ENCODE peak calls at places on chromosomes 5 and 9, in eight cellular contexts. One of them, this sample, is unnamed.

GRCh38 chr9:37950561-37950960 is 46.6 kb upstream of the SLC25A51 start:
- DNase-seq in CD4-positive, alpha-beta memory T cell: no peak
- DNase-seq in H7: no peak
- DNase-seq in activated T-cell treated with anti-CD3 and anti-CD28 coated beads for 24 hours: no peak
- DNase-seq in NCI-H748 treated with DMSO at 0.1 percent for 48 hours: no peak
- DNase-seq in MV-4-11: no peak
- DNase-seq in stimulated activated effector memory CD8-positive, alpha-beta T cell treated with anti-CD3 and anti-CD28 coated beads, Interleukin-12 subunit alpha, Interleukin-12 subunit beta, amount 100 ng/mL, for 72 hours: no peak
- DNase-seq in HFFc6: no peak
- DNase-seq in this sample: no peak

GRCh38 chr9:133783331-133783731 is 45.2 kb upstream of the SARDH start:
- DNase-seq in CD4-positive, alpha-beta memory T cell: no peak
- DNase-seq in MV-4-11: no peak
- DNase-seq in activated T-cell treated with anti-CD3 and anti-CD28 coated beads for 24 hours: no peak
- DNase-seq in HFFc6: no peak
- DNase-seq in H7: no peak
- DNase-seq in NCI-H748 treated with DMSO at 0.1 percent for 48 hours: no peak
- DNase-seq in stimulated activated effector memory CD8-positive, alpha-beta T cell treated with anti-CD3 and anti-CD28 coated beads, Interleukin-12 subunit alpha, Interleukin-12 subunit beta, amount 100 ng/mL, for 72 hours: no peak
- DNase-seq in this sample: no peak

GRCh38 chr9:94929373-94929764 is 202.9 kb downstream of the AOPEP start:
- DNase-seq in NCI-H748 treated with DMSO at 0.1 percent for 48 hours: no peak
- DNase-seq in activated T-cell treated with anti-CD3 and anti-CD28 coated beads for 24 hours: no peak
- DNase-seq in H7: no peak
- DNase-seq in HFFc6: no peak
- DNase-seq in MV-4-11: no peak
- DNase-seq in CD4-positive, alpha-beta memory T cell: no peak
- DNase-seq in stimulated activated effector memory CD8-positive, alpha-beta T cell treated with anti-CD3 and anti-CD28 coated beads, Interleukin-12 subunit alpha, Interleukin-12 subunit beta, amount 100 ng/mL, for 72 hours: no peak
- DNase-seq in this sample: no peak

GRCh38 chr9:135083831-135084230 is 3.6 kb upstream of the OLFM1 start:
- DNase-seq in HFFc6: no peak
- DNase-seq in MV-4-11: no peak
- DNase-seq in H7: no peak
- DNase-seq in CD4-positive, alpha-beta memory T cell: no peak
- DNase-seq in stimulated activated effector memory CD8-positive, alpha-beta T cell treated with anti-CD3 and anti-CD28 coated beads, Interleukin-12 subunit alpha, Interleukin-12 subunit beta, amount 100 ng/mL, for 72 hours: no peak
- DNase-seq in NCI-H748 treated with DMSO at 0.1 percent for 48 hours: no peak
- DNase-seq in activated T-cell treated with anti-CD3 and anti-CD28 coated beads for 24 hours: no peak
- DNase-seq in this sample: no peak

GRCh38 chr9:129247285-129248153 is 69.5 kb upstream of the IER5L start:
- DNase-seq in NCI-H748 treated with DMSO at 0.1 percent for 48 hours: no peak
- DNase-seq in CD4-positive, alpha-beta memory T cell: no peak
- DNase-seq in H7: no peak
- DNase-seq in HFFc6: no peak
- DNase-seq in MV-4-11: no peak
- DNase-seq in activated T-cell treated with anti-CD3 and anti-CD28 coated beads for 24 hours: no peak
- DNase-seq in stimulated activated effector memory CD8-positive, alpha-beta T cell treated with anti-CD3 and anti-CD28 coated beads, Interleukin-12 subunit alpha, Interleukin-12 subunit beta, amount 100 ng/mL, for 72 hours: no peak
- DNase-seq in this sample: no peak

GRCh38 chr5:178998441-178998840 is 3.3 kb upstream of the GRM6 start:
- DNase-seq in H7: no peak
- DNase-seq in CD4-positive, alpha-beta memory T cell: no peak
- DNase-seq in NCI-H748 treated with DMSO at 0.1 percent for 48 hours: no peak
- DNase-seq in HFFc6: no peak
- DNase-seq in activated T-cell treated with anti-CD3 and anti-CD28 coated beads for 24 hours: no peak
- DNase-seq in MV-4-11: no peak
- DNase-seq in stimulated activated effector memory CD8-positive, alpha-beta T cell treated with anti-CD3 and anti-CD28 coated beads, Interleukin-12 subunit alpha, Interleukin-12 subunit beta, amount 100 ng/mL, for 72 hours: no peak
- DNase-seq in this sample: no peak

GRCh38 chr5:75395277-75395676 is 58.3 kb downstream of the HMGCR start:
- DNase-seq in MV-4-11: no peak
- DNase-seq in activated T-cell treated with anti-CD3 and anti-CD28 coated beads for 24 hours: no peak
- DNase-seq in NCI-H748 treated with DMSO at 0.1 percent for 48 hours: no peak
- DNase-seq in stimulated activated effector memory CD8-positive, alpha-beta T cell treated with anti-CD3 and anti-CD28 coated beads, Interleukin-12 subunit alpha, Interleukin-12 subunit beta, amount 100 ng/mL, for 72 hours: no peak
- DNase-seq in H7: no peak
- DNase-seq in CD4-positive, alpha-beta memory T cell: no peak
- DNase-seq in HFFc6: no peak
- DNase-seq in this sample: no peak

GRCh38 chr9:134458111-134458845 is 132.0 kb downstream of the RXRA start:
- DNase-seq in activated T-cell treated with anti-CD3 and anti-CD28 coated beads for 24 hours: no peak
- DNase-seq in stimulated activated effector memory CD8-positive, alpha-beta T cell treated with anti-CD3 and anti-CD28 coated beads, Interleukin-12 subunit alpha, Interleukin-12 subunit beta, amount 100 ng/mL, for 72 hours: no peak
- DNase-seq in MV-4-11: no peak
- DNase-seq in CD4-positive, alpha-beta memory T cell: no peak
- DNase-seq in H7: no peak
- DNase-seq in HFFc6: no peak
- DNase-seq in NCI-H748 treated with DMSO at 0.1 percent for 48 hours: no peak
- DNase-seq in this sample: no peak

GRCh38 chr9:96884443-96884842 is 30.1 kb upstream of the ZNF782 start:
- DNase-seq in activated T-cell treated with anti-CD3 and anti-CD28 coated beads for 24 hours: no peak
- DNase-seq in stimulated activated effector memory CD8-positive, alpha-beta T cell treated with anti-CD3 and anti-CD28 coated beads, Interleukin-12 subunit alpha, Interleukin-12 subunit beta, amount 100 ng/mL, for 72 hours: no peak
- DNase-seq in HFFc6: peak
- DNase-seq in MV-4-11: no peak
- DNase-seq in H7: no peak
- DNase-seq in NCI-H748 treated with DMSO at 0.1 percent for 48 hours: no peak
- DNase-seq in CD4-positive, alpha-beta memory T cell: no peak
- DNase-seq in this sample: peak

GRCh38 chr5:15510816-15511215 is 10.8 kb downstream of the FBXL7 start:
- DNase-seq in CD4-positive, alpha-beta memory T cell: no peak
- DNase-seq in stimulated activated effector memory CD8-positive, alpha-beta T cell treated with anti-CD3 and anti-CD28 coated beads, Interleukin-12 subunit alpha, Interleukin-12 subunit beta, amount 100 ng/mL, for 72 hours: no peak
- DNase-seq in MV-4-11: no peak
- DNase-seq in NCI-H748 treated with DMSO at 0.1 percent for 48 hours: no peak
- DNase-seq in H7: no peak
- DNase-seq in activated T-cell treated with anti-CD3 and anti-CD28 coated beads for 24 hours: no peak
- DNase-seq in HFFc6: no peak
- DNase-seq in this sample: peak

GRCh38 chr9:34379334-34380033 is 2.8 kb upstream of the MYORG start:
- DNase-seq in activated T-cell treated with anti-CD3 and anti-CD28 coated beads for 24 hours: peak
- DNase-seq in CD4-positive, alpha-beta memory T cell: peak
- DNase-seq in MV-4-11: peak
- DNase-seq in H7: peak
- DNase-seq in HFFc6: peak
- DNase-seq in stimulated activated effector memory CD8-positive, alpha-beta T cell treated with anti-CD3 and anti-CD28 coated beads, Interleukin-12 subunit alpha, Interleukin-12 subunit beta, amount 100 ng/mL, for 72 hours: peak
- DNase-seq in NCI-H748 treated with DMSO at 0.1 percent for 48 hours: peak
- DNase-seq in this sample: peak

GRCh38 chr5:181245427-181246275 is 1.9 kb upstream of the RACK1 start:
- DNase-seq in MV-4-11: no peak
- DNase-seq in NCI-H748 treated with DMSO at 0.1 percent for 48 hours: no peak
- DNase-seq in stimulated activated effector memory CD8-positive, alpha-beta T cell treated with anti-CD3 and anti-CD28 coated beads, Interleukin-12 subunit alpha, Interleukin-12 subunit beta, amount 100 ng/mL, for 72 hours: no peak
- DNase-seq in CD4-positive, alpha-beta memory T cell: no peak
- DNase-seq in H7: peak
- DNase-seq in HFFc6: no peak
- DNase-seq in activated T-cell treated with anti-CD3 and anti-CD28 coated beads for 24 hours: no peak
- DNase-seq in this sample: no peak

GRCh38 chr5:121271546-121271945 is 580.1 kb upstream of the FTMT start:
- DNase-seq in HFFc6: no peak
- DNase-seq in NCI-H748 treated with DMSO at 0.1 percent for 48 hours: no peak
- DNase-seq in MV-4-11: no peak
- DNase-seq in stimulated activated effector memory CD8-positive, alpha-beta T cell treated with anti-CD3 and anti-CD28 coated beads, Interleukin-12 subunit alpha, Interleukin-12 subunit beta, amount 100 ng/mL, for 72 hours: no peak
- DNase-seq in CD4-positive, alpha-beta memory T cell: no peak
- DNase-seq in activated T-cell treated with anti-CD3 and anti-CD28 coated beads for 24 hours: no peak
- DNase-seq in H7: no peak
- DNase-seq in this sample: no peak

GRCh38 chr5:178642351-178642909 is 15.6 kb upstream of the CLK4 start:
- DNase-seq in activated T-cell treated with anti-CD3 and anti-CD28 coated beads for 24 hours: no peak
- DNase-seq in H7: no peak
- DNase-seq in NCI-H748 treated with DMSO at 0.1 percent for 48 hours: no peak
- DNase-seq in stimulated activated effector memory CD8-positive, alpha-beta T cell treated with anti-CD3 and anti-CD28 coated beads, Interleukin-12 subunit alpha, Interleukin-12 subunit beta, amount 100 ng/mL, for 72 hours: no peak
- DNase-seq in HFFc6: peak
- DNase-seq in CD4-positive, alpha-beta memory T cell: no peak
- DNase-seq in MV-4-11: no peak
- DNase-seq in this sample: peak

GRCh38 chr5:133079048-133079447 is 27.2 kb downstream of the HSPA4 start:
- DNase-seq in MV-4-11: no peak
- DNase-seq in CD4-positive, alpha-beta memory T cell: no peak
- DNase-seq in H7: no peak
- DNase-seq in NCI-H748 treated with DMSO at 0.1 percent for 48 hours: no peak
- DNase-seq in stimulated activated effector memory CD8-positive, alpha-beta T cell treated with anti-CD3 and anti-CD28 coated beads, Interleukin-12 subunit alpha, Interleukin-12 subunit beta, amount 100 ng/mL, for 72 hours: no peak
- DNase-seq in HFFc6: no peak
- DNase-seq in activated T-cell treated with anti-CD3 and anti-CD28 coated beads for 24 hours: no peak
- DNase-seq in this sample: no peak

GRCh38 chr5:142841511-142842255 is 71.5 kb downstream of the ARHGAP26 start:
- DNase-seq in CD4-positive, alpha-beta memory T cell: no peak
- DNase-seq in HFFc6: peak
- DNase-seq in activated T-cell treated with anti-CD3 and anti-CD28 coated beads for 24 hours: no peak
- DNase-seq in MV-4-11: no peak
- DNase-seq in H7: no peak
- DNase-seq in stimulated activated effector memory CD8-positive, alpha-beta T cell treated with anti-CD3 and anti-CD28 coated beads, Interleukin-12 subunit alpha, Interleukin-12 subunit beta, amount 100 ng/mL, for 72 hours: no peak
- DNase-seq in NCI-H748 treated with DMSO at 0.1 percent for 48 hours: no peak
- DNase-seq in this sample: no peak

GRCh38 chr9:112809351-112809848 is 58.8 kb downstream of the SNX30 start:
- DNase-seq in CD4-positive, alpha-beta memory T cell: no peak
- DNase-seq in HFFc6: no peak
- DNase-seq in H7: no peak
- DNase-seq in stimulated activated effector memory CD8-positive, alpha-beta T cell treated with anti-CD3 and anti-CD28 coated beads, Interleukin-12 subunit alpha, Interleukin-12 subunit beta, amount 100 ng/mL, for 72 hours: no peak
- DNase-seq in NCI-H748 treated with DMSO at 0.1 percent for 48 hours: no peak
- DNase-seq in activated T-cell treated with anti-CD3 and anti-CD28 coated beads for 24 hours: no peak
- DNase-seq in MV-4-11: peak
- DNase-seq in this sample: no peak

GRCh38 chr5:24789631-24790354 is 145.0 kb upstream of the CDH10 start:
- DNase-seq in activated T-cell treated with anti-CD3 and anti-CD28 coated beads for 24 hours: no peak
- DNase-seq in stimulated activated effector memory CD8-positive, alpha-beta T cell treated with anti-CD3 and anti-CD28 coated beads, Interleukin-12 subunit alpha, Interleukin-12 subunit beta, amount 100 ng/mL, for 72 hours: no peak
- DNase-seq in CD4-positive, alpha-beta memory T cell: no peak
- DNase-seq in HFFc6: no peak
- DNase-seq in MV-4-11: no peak
- DNase-seq in H7: no peak
- DNase-seq in NCI-H748 treated with DMSO at 0.1 percent for 48 hours: no peak
- DNase-seq in this sample: no peak

GRCh38 chr5:67303356-67303755 is 106.8 kb upstream of the CD180 start:
- DNase-seq in HFFc6: peak
- DNase-seq in stimulated activated effector memory CD8-positive, alpha-beta T cell treated with anti-CD3 and anti-CD28 coated beads, Interleukin-12 subunit alpha, Interleukin-12 subunit beta, amount 100 ng/mL, for 72 hours: no peak
- DNase-seq in MV-4-11: no peak
- DNase-seq in activated T-cell treated with anti-CD3 and anti-CD28 coated beads for 24 hours: no peak
- DNase-seq in H7: no peak
- DNase-seq in CD4-positive, alpha-beta memory T cell: no peak
- DNase-seq in NCI-H748 treated with DMSO at 0.1 percent for 48 hours: no peak
- DNase-seq in this sample: peak

GRCh38 chr5:135444881-135445280 is 2.3 kb downstream of the DCANP1 start:
- DNase-seq in HFFc6: no peak
- DNase-seq in NCI-H748 treated with DMSO at 0.1 percent for 48 hours: no peak
- DNase-seq in H7: no peak
- DNase-seq in CD4-positive, alpha-beta memory T cell: no peak
- DNase-seq in MV-4-11: no peak
- DNase-seq in activated T-cell treated with anti-CD3 and anti-CD28 coated beads for 24 hours: no peak
- DNase-seq in stimulated activated effector memory CD8-positive, alpha-beta T cell treated with anti-CD3 and anti-CD28 coated beads, Interleukin-12 subunit alpha, Interleukin-12 subunit beta, amount 100 ng/mL, for 72 hours: no peak
- DNase-seq in this sample: no peak

GRCh38 chr5:10599828-10600227 is 36.0 kb downstream of the ANKRD33B start:
- DNase-seq in stimulated activated effector memory CD8-positive, alpha-beta T cell treated with anti-CD3 and anti-CD28 coated beads, Interleukin-12 subunit alpha, Interleukin-12 subunit beta, amount 100 ng/mL, for 72 hours: no peak
- DNase-seq in activated T-cell treated with anti-CD3 and anti-CD28 coated beads for 24 hours: no peak
- DNase-seq in MV-4-11: no peak
- DNase-seq in HFFc6: peak
- DNase-seq in CD4-positive, alpha-beta memory T cell: no peak
- DNase-seq in H7: no peak
- DNase-seq in NCI-H748 treated with DMSO at 0.1 percent for 48 hours: no peak
- DNase-seq in this sample: peak

GRCh38 chr5:36662291-36662851 is 56.0 kb downstream of the SLC1A3 start:
- DNase-seq in activated T-cell treated with anti-CD3 and anti-CD28 coated beads for 24 hours: no peak
- DNase-seq in HFFc6: no peak
- DNase-seq in stimulated activated effector memory CD8-positive, alpha-beta T cell treated with anti-CD3 and anti-CD28 coated beads, Interleukin-12 subunit alpha, Interleukin-12 subunit beta, amount 100 ng/mL, for 72 hours: no peak
- DNase-seq in NCI-H748 treated with DMSO at 0.1 percent for 48 hours: no peak
- DNase-seq in CD4-positive, alpha-beta memory T cell: no peak
- DNase-seq in H7: no peak
- DNase-seq in MV-4-11: peak
- DNase-seq in this sample: no peak

GRCh38 chr9:27653246-27653645 is 80.0 kb upstream of the C9orf72 start:
- DNase-seq in stimulated activated effector memory CD8-positive, alpha-beta T cell treated with anti-CD3 and anti-CD28 coated beads, Interleukin-12 subunit alpha, Interleukin-12 subunit beta, amount 100 ng/mL, for 72 hours: no peak
- DNase-seq in HFFc6: no peak
- DNase-seq in CD4-positive, alpha-beta memory T cell: no peak
- DNase-seq in MV-4-11: peak
- DNase-seq in H7: no peak
- DNase-seq in NCI-H748 treated with DMSO at 0.1 percent for 48 hours: no peak
- DNase-seq in activated T-cell treated with anti-CD3 and anti-CD28 coated beads for 24 hours: no peak
- DNase-seq in this sample: no peak

GRCh38 chr9:125161284-125161918 is 18.1 kb upstream of the SCAI start:
- DNase-seq in activated T-cell treated with anti-CD3 and anti-CD28 coated beads for 24 hours: no peak
- DNase-seq in CD4-positive, alpha-beta memory T cell: no peak
- DNase-seq in MV-4-11: no peak
- DNase-seq in stimulated activated effector memory CD8-positive, alpha-beta T cell treated with anti-CD3 and anti-CD28 coated beads, Interleukin-12 subunit alpha, Interleukin-12 subunit beta, amount 100 ng/mL, for 72 hours: no peak
- DNase-seq in NCI-H748 treated with DMSO at 0.1 percent for 48 hours: no peak
- DNase-seq in H7: no peak
- DNase-seq in HFFc6: no peak
- DNase-seq in this sample: peak

GRCh38 chr5:140631831-140632365 is 1.1 kb downstream of the CD14 start:
- DNase-seq in MV-4-11: no peak
- DNase-seq in NCI-H748 treated with DMSO at 0.1 percent for 48 hours: peak
- DNase-seq in H7: peak
- DNase-seq in activated T-cell treated with anti-CD3 and anti-CD28 coated beads for 24 hours: no peak
- DNase-seq in CD4-positive, alpha-beta memory T cell: peak
- DNase-seq in HFFc6: no peak
- DNase-seq in stimulated activated effector memory CD8-positive, alpha-beta T cell treated with anti-CD3 and anti-CD28 coated beads, Interleukin-12 subunit alpha, Interleukin-12 subunit beta, amount 100 ng/mL, for 72 hours: no peak
- DNase-seq in this sample: no peak

GRCh38 chr5:57199866-57200265 is 26.0 kb downstream of the GPBP1 start:
- DNase-seq in H7: no peak
- DNase-seq in MV-4-11: no peak
- DNase-seq in HFFc6: no peak
- DNase-seq in NCI-H748 treated with DMSO at 0.1 percent for 48 hours: no peak
- DNase-seq in stimulated activated effector memory CD8-positive, alpha-beta T cell treated with anti-CD3 and anti-CD28 coated beads, Interleukin-12 subunit alpha, Interleukin-12 subunit beta, amount 100 ng/mL, for 72 hours: no peak
- DNase-seq in CD4-positive, alpha-beta memory T cell: no peak
- DNase-seq in activated T-cell treated with anti-CD3 and anti-CD28 coated beads for 24 hours: no peak
- DNase-seq in this sample: no peak